ENCODE peak calls at places on chromosomes 13 and 19, in four cellular contexts. U, M, G and I are unnamed samples.

GRCh38 chr19:41744850-41745249 is 10.5 kb upstream of the CEACAM6 start:
- DNase-seq in U (no peak), M (no peak), G (no peak), I (no peak)

GRCh38 chr13:55893541-55893940 is 1247.2 kb upstream of the PRR20A start:
- DNase-seq in U (no peak), M (no peak), G (no peak), I (no peak)

GRCh38 chr13:106052200-106052767 is 483.2 kb downstream of the EFNB2 start:
- DNase-seq in U (peak; percentile 3), M (no peak), G (no peak), I (no peak)

GRCh38 chr13:67943116-67943515 is 713.0 kb upstream of the PCDH9 start:
- DNase-seq in U (no peak), M (no peak), G (no peak), I (no peak)

GRCh38 chr13:84400711-84401110 is 518.4 kb upstream of the SLITRK1 start:
- DNase-seq in U (peak; percentile 15), M (no peak), G (no peak), I (no peak)

GRCh38 chr19:14102102-14102696 is 11.6 kb upstream of the SAMD1 start:
- DNase-seq in U (no peak), M (no peak), G (no peak), I (no peak)

GRCh38 chr13:30654430-30654829 is 36.7 kb downstream of the USPL1 start:
- DNase-seq in U (no peak), M (peak; percentile 46), G (no peak), I (no peak)

GRCh38 chr13:113883314-113883811 is 19.5 kb upstream of the GAS6 start:
- DNase-seq in U (no peak), M (no peak), G (no peak), I (no peak)

GRCh38 chr19:38194061-38194701 is 29.8 kb downstream of the DPF1 start:
- DNase-seq in U (no peak), M (no peak), G (no peak), I (no peak)

GRCh38 chr13:71513414-71514063 is 353.5 kb downstream of the DACH1 start:
- DNase-seq in U (no peak), M (no peak), G (no peak), I (no peak)

DNA sequence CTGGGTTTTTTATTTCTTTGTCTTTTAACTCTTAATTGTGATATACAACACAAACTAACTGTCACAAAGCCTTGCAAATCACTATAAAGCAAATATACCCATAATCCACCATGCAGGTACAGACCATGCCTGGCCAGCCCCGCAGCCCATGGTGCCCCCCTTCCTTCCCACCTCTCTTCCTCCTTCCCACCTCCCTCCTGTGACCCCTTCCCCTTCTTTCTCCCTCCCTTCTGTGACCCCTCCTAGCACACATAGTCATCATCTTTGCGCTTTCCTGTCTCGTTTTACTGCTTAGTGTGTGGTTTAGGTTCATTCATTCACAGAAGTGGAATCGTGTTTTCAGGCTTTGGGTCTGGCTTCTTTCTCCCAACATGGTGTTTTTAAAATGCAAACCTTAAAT is 29.6 kb upstream of the GPR183 start:
- DNase-seq in U (no peak), M (no peak), G (no peak), I (no peak)
- H3K9me3 ChIP-seq in U (no peaks in the 10 kb centered on the region), M (no peaks in the 10 kb centered on the region), G (no peaks in the 10 kb centered on the region), I (no peaks in the 10 kb centered on the region)

GRCh38 chr19:55676889-55677505 is 2.0 kb downstream of the EPN1 start:
- DNase-seq in U (no peak), M (no peak), G (no peak), I (no peak)
- H3K4me3 ChIP-seq in U (peak overlapping the region; percentile 5), M (no peak overlapping the region), G (no peak overlapping the region), I (no peak overlapping the region)

DNA sequence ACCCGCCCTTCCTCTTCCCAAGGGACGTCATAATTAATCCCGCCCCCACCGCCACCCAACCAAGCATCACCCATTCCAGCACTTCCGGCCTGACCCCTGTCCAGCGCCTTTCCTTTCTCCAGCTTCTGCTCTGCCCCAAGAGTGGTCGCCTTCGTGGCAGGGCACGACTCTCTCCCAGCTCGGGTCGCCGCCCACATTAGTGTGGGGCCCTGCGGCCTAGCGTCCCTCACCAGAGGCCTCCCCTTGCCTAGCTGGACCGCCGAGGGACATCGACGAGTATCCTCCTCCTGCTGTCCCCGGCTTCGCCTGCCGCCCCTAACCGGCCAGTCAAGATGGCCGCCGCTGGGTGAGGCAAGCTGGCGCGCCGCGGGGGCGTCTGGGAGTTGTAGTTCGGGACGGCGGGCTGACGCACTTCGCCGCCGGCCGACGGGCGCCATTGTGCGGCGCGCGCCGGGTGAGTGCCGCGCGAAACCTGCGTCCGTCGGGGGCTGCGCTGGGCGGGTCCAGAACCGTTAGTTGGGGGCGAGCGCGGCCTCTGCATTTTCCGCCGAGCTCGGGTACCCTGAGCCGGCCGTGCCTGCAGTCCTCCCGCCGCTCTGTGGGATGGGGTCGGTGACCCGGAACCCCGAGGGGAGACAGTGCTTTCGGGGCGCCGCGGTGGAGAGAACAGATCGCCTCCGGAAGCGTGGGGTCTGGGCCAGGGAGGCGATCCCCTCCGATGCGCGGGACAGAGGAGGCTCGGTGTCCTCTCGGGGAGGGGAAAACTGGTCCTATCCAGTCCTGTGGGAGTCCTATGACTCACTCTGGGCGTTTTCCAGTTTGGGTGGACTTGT is at the start of gene ZNF274:
- DNase-seq in U (peak; percentile 72), M (peak; percentile 92), G (peak; percentile 87), I (peak; percentile 94)
- H3K9me3 ChIP-seq in U (peaks cover 93% of the 10 kb centered on the region), M (peaks cover 48% of the 10 kb centered on the region), G (peaks cover 30% of the 10 kb centered on the region), I (peaks cover 42% of the 10 kb centered on the region)

DNA sequence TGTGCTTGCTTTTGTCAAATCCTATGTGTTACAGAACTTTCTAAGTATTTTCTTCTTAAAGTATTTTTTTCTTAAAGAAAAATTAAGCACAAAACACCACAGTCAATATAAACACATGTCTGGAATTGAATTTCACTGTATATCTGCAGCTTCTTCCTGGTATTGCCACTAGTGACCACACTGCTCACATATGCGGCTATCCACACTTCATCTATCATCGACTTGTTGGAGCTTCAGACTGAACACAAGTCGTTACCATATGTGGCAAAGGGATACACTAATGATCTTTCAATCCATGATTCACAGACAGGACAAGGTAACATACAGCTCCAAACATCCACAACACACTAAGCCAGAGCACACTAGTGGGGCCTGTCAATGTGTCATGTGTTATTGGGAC is 498.4 kb upstream of the ARGLU1 start:
- DNase-seq in U (peak; percentile 15), M (no peak), G (no peak), I (no peak)
- H3K4me3 ChIP-seq in U (no peak overlapping the region), M (no peak overlapping the region), G (no peak overlapping the region), I (no peak overlapping the region)

GRCh38 chr19:57552432-57552831 is 7.2 kb downstream of the ZNF550 start:
- DNase-seq in U (no peak), M (no peak), G (no peak), I (no peak)

GRCh38 chr19:57546513-57546912 is 13.2 kb downstream of the ZNF550 start:
- DNase-seq in U (no peak), M (no peak), G (no peak), I (no peak)
- H3K9me3 ChIP-seq in U (peaks cover 56% of the 10 kb centered on the region), M (peaks cover 77% of the 10 kb centered on the region), G (peaks cover 46% of the 10 kb centered on the region), I (peaks cover 5% of the 10 kb centered on the region)